ENCODE peak calls at places on chromosomes 6 and 20, in ten cellular contexts. K, N, U, R, L, Q, E, H, B and Y are unnamed samples.

GRCh38 chr6:164842085-164842484 is 467.3 kb downstream of the C6orf118 start:
- DNase-seq in K (no peak), N (no peak), U (no peak), R (no peak), L (no peak), Q (no peak), E (no peak), H (no peak), B (no peak), Y (no peak)

GRCh38 chr6:37456816-37457560 is 24.0 kb downstream of the CMTR1 start:
- DNase-seq in K (peak), N (no peak), U (no peak), R (no peak), L (peak), Q (peak), E (no peak), H (no peak), B (no peak), Y (no peak)

GRCh38 chr6:80411486-80411885 is 305.0 kb downstream of the BCKDHB start:
- DNase-seq in K (no peak), N (no peak), U (no peak), R (no peak), L (no peak), Q (no peak), E (no peak), H (no peak), B (no peak), Y (no peak)

GRCh38 chr6:105929626-105930025 is 156.5 kb upstream of the PRDM1 start:
- DNase-seq in K (no peak), N (no peak), U (no peak), R (no peak), L (no peak), Q (no peak), E (no peak), H (no peak), B (no peak), Y (no peak)

GRCh38 chr6:7697820-7698623 is 27.9 kb upstream of the BMP6 start:
- DNase-seq in K (peak), N (no peak), U (no peak), R (no peak), L (no peak), Q (peak), E (no peak), H (no peak), B (no peak), Y (no peak)

GRCh38 chr20:54153041-54153327 is 20.8 kb downstream of the CYP24A1 start:
- DNase-seq in K (no peak), N (no peak), U (no peak), R (no peak), L (no peak), Q (no peak), E (no peak), H (no peak), B (no peak), Y (no peak)

GRCh38 chr6:28258877-28259777 is at the start of gene NKAPL:
- DNase-seq in K (peak), N (no peak), U (peak), R (peak), L (peak), Q (peak), E (peak), H (peak), B (peak), Y (no peak)

GRCh38 chr6:32796848-32797776 is 19.7 kb downstream of the HLA-DOB start:
- DNase-seq in K (peak), N (no peak), U (peak), R (peak), L (peak), Q (peak), E (peak), H (peak), B (peak), Y (no peak)

GRCh38 chr6:67131827-67132226 is 1424.8 kb upstream of the EYS start:
- DNase-seq in K (peak), N (no peak), U (peak), R (no peak), L (no peak), Q (no peak), E (no peak), H (no peak), B (no peak), Y (no peak)

GRCh38 chr20:62362991-62363919 is 3.9 kb downstream of the LAMA5 start:
- DNase-seq in K (peak), N (no peak), U (no peak), R (no peak), L (no peak), Q (peak), E (no peak), H (no peak), B (peak), Y (no peak)

GRCh38 chr20:25269057-25269832 is 21.4 kb downstream of the PYGB start:
- DNase-seq in K (no peak), N (no peak), U (no peak), R (no peak), L (peak), Q (peak), E (no peak), H (no peak), B (peak), Y (no peak)

GRCh38 chr20:5445611-5446010 is 128.9 kb upstream of the PROKR2 start:
- DNase-seq in K (no peak), N (no peak), U (no peak), R (no peak), L (no peak), Q (no peak), E (no peak), H (no peak), B (no peak), Y (no peak)

GRCh38 chr6:15326072-15326614 is 80.3 kb downstream of the JARID2 start:
- DNase-seq in K (no peak), N (no peak), U (no peak), R (peak), L (no peak), Q (no peak), E (peak), H (no peak), B (no peak), Y (no peak)

GRCh38 chr6:79028641-79029314 is 49.3 kb downstream of the PHIP start:
- DNase-seq in K (no peak), N (no peak), U (no peak), R (no peak), L (no peak), Q (no peak), E (no peak), H (no peak), B (no peak), Y (no peak)

GRCh38 chr6:109308018-109308492 is 74.2 kb downstream of the CD164 start:
- DNase-seq in K (peak), N (no peak), U (no peak), R (peak), L (no peak), Q (no peak), E (no peak), H (peak), B (peak), Y (no peak)

GRCh38 chr20:31476648-31477220 is 1.6 kb downstream of the REM1 start:
- DNase-seq in K (peak), N (no peak), U (no peak), R (no peak), L (no peak), Q (no peak), E (no peak), H (no peak), B (no peak), Y (no peak)

GRCh38 chr6:157302761-157303160 is 20.6 kb downstream of the TMEM242 start:
- DNase-seq in K (no peak), N (no peak), U (no peak), R (peak), L (no peak), Q (no peak), E (no peak), H (no peak), B (no peak), Y (no peak)

GRCh38 chr6:36800223-36801095 is 38.8 kb downstream of the CPNE5 start:
- DNase-seq in K (no peak), N (no peak), U (no peak), R (no peak), L (no peak), Q (no peak), E (no peak), H (no peak), B (no peak), Y (no peak)

GRCh38 chr20:53061305-53061704 is 89.1 kb downstream of the TSHZ2 start:
- DNase-seq in K (no peak), N (no peak), U (no peak), R (no peak), L (no peak), Q (no peak), E (no peak), H (no peak), B (no peak), Y (no peak)

GRCh38 chr6:130681028-130681427 is 146.2 kb upstream of the SMLR1 start:
- DNase-seq in K (peak), N (no peak), U (no peak), R (no peak), L (no peak), Q (no peak), E (no peak), H (no peak), B (no peak), Y (no peak)

GRCh38 chr6:140537834-140538680 is 1163.6 kb upstream of the CITED2 start:
- DNase-seq in K (peak), N (no peak), U (no peak), R (no peak), L (no peak), Q (peak), E (no peak), H (no peak), B (no peak), Y (no peak)

GRCh38 chr6:6751197-6751596 is 162.7 kb downstream of the LY86 start:
- DNase-seq in K (no peak), N (no peak), U (no peak), R (no peak), L (no peak), Q (no peak), E (no peak), H (no peak), B (no peak), Y (no peak)

GRCh38 chr20:1321654-1321939 is 7.3 kb downstream of the SDCBP2 start:
- DNase-seq in K (no peak), N (no peak), U (no peak), R (no peak), L (no peak), Q (no peak), E (no peak), H (no peak), B (no peak), Y (no peak)

GRCh38 chr6:144500886-144501285 is 215.8 kb downstream of the UTRN start:
- DNase-seq in K (no peak), N (no peak), U (no peak), R (peak), L (no peak), Q (no peak), E (no peak), H (no peak), B (no peak), Y (no peak)

GRCh38 chr20:4894409-4894808 is 106.9 kb downstream of the SLC23A2 start:
- DNase-seq in K (no peak), N (no peak), U (no peak), R (no peak), L (no peak), Q (no peak), E (no peak), H (no peak), B (no peak), Y (no peak)

GRCh38 chr20:25276533-25277050 is 28.7 kb downstream of the PYGB start:
- DNase-seq in K (no peak), N (no peak), U (no peak), R (no peak), L (peak), Q (peak), E (no peak), H (no peak), B (peak), Y (no peak)

GRCh38 chr6:150182460-150183078 is 39.7 kb downstream of the PPP1R14C start:
- DNase-seq in K (no peak), N (no peak), U (no peak), R (no peak), L (no peak), Q (no peak), E (no peak), H (no peak), B (no peak), Y (no peak)

GRCh38 chr6:126944512-126944911 is 174.0 kb upstream of the RSPO3 start:
- DNase-seq in K (peak), N (no peak), U (no peak), R (no peak), L (no peak), Q (no peak), E (no peak), H (no peak), B (no peak), Y (no peak)

GRCh38 chr20:845967-846893 is 12.7 kb downstream of the FAM110A start:
- DNase-seq in K (no peak), N (no peak), U (no peak), R (peak), L (no peak), Q (no peak), E (no peak), H (no peak), B (no peak), Y (no peak)

GRCh38 chr6:82740066-82740465 is 325.6 kb downstream of the UBE3D start:
- DNase-seq in K (no peak), N (no peak), U (no peak), R (no peak), L (no peak), Q (no peak), E (no peak), H (no peak), B (no peak), Y (no peak)

GRCh38 chr6:116596815-116597214 is 19.5 kb upstream of the RSPH4A start:
- DNase-seq in K (peak), N (no peak), U (no peak), R (no peak), L (no peak), Q (no peak), E (no peak), H (no peak), B (no peak), Y (no peak)

GRCh38 chr6:167993169-167993568 is 4.3 kb upstream of the KIF25 start:
- DNase-seq in K (no peak), N (no peak), U (no peak), R (no peak), L (no peak), Q (no peak), E (no peak), H (no peak), B (peak), Y (no peak)

GRCh38 chr6:149357726-149358538 is 40.4 kb downstream of the TAB2 start:
- DNase-seq in K (no peak), N (no peak), U (no peak), R (no peak), L (no peak), Q (no peak), E (no peak), H (no peak), B (no peak), Y (no peak)

GRCh38 chr6:32118782-32119628 is 9.0 kb downstream of the ATF6B start:
- DNase-seq in K (peak), N (peak), U (peak), R (peak), L (peak), Q (peak), E (peak), H (peak), B (peak), Y (peak)